ENCODE peak calls at places on chromosomes 2 and 18, in ten cellular contexts. One of them, this sample, is unnamed.

GRCh38 chr2:85501244-85501643 is 37.7 kb upstream of the MAT2A start:
- DNase-seq in body of pancreas: no peak
- DNase-seq in cardiac muscle cell: no peak
- DNase-seq in tibial nerve: no peak
- DNase-seq in GM06990: no peak
- DNase-seq in pancreas: no peak
- DNase-seq in AG04450: no peak
- DNase-seq in HCT116: no peak
- DNase-seq in OCI-LY7: no peak
- DNase-seq in GM12865: peak
- DNase-seq in this sample: no peak

GRCh38 chr2:106638043-106638442 is 150.9 kb downstream of the CD8B2 start:
- DNase-seq in HCT116: no peak
- DNase-seq in pancreas: no peak
- DNase-seq in AG04450: no peak
- DNase-seq in OCI-LY7: peak
- DNase-seq in cardiac muscle cell: peak
- DNase-seq in GM12865: no peak
- DNase-seq in GM06990: no peak
- DNase-seq in tibial nerve: no peak
- DNase-seq in body of pancreas: no peak
- DNase-seq in this sample: no peak

GRCh38 chr18:63775166-63775730 is at the start of gene SERPINB7:
- DNase-seq in pancreas: no peak
- DNase-seq in AG04450: peak
- DNase-seq in HCT116: peak
- DNase-seq in GM12865: no peak
- DNase-seq in GM06990: no peak
- DNase-seq in body of pancreas: no peak
- DNase-seq in cardiac muscle cell: no peak
- DNase-seq in OCI-LY7: no peak
- DNase-seq in tibial nerve: no peak
- DNase-seq in this sample: no peak

GRCh38 chr2:160970052-160970846 is 190.0 kb upstream of the TANK start:
- DNase-seq in OCI-LY7: peak
- DNase-seq in cardiac muscle cell: peak
- DNase-seq in GM06990: no peak
- DNase-seq in tibial nerve: no peak
- DNase-seq in AG04450: peak
- DNase-seq in HCT116: peak
- DNase-seq in GM12865: peak
- DNase-seq in body of pancreas: peak
- DNase-seq in pancreas: no peak
- DNase-seq in this sample: no peak

GRCh38 chr2:205296959-205297358 is 385.3 kb upstream of the NRP2 start:
- DNase-seq in pancreas: no peak
- DNase-seq in HCT116: no peak
- DNase-seq in tibial nerve: no peak
- DNase-seq in OCI-LY7: no peak
- DNase-seq in GM12865: no peak
- DNase-seq in AG04450: no peak
- DNase-seq in body of pancreas: no peak
- DNase-seq in GM06990: no peak
- DNase-seq in cardiac muscle cell: no peak
- DNase-seq in this sample: no peak

GRCh38 chr2:163734911-163735691 is 707 bp downstream of the FIGN start:
- DNase-seq in AG04450: no peak
- DNase-seq in pancreas: no peak
- DNase-seq in tibial nerve: no peak
- DNase-seq in HCT116: no peak
- DNase-seq in GM06990: no peak
- DNase-seq in cardiac muscle cell: peak
- DNase-seq in GM12865: no peak
- DNase-seq in OCI-LY7: no peak
- DNase-seq in body of pancreas: no peak
- DNase-seq in this sample: no peak

GRCh38 chr2:179691235-179691634 is 170.2 kb downstream of the ZNF385B start:
- DNase-seq in HCT116: no peak
- DNase-seq in body of pancreas: no peak
- DNase-seq in GM12865: no peak
- DNase-seq in AG04450: no peak
- DNase-seq in OCI-LY7: no peak
- DNase-seq in cardiac muscle cell: no peak
- DNase-seq in GM06990: no peak
- DNase-seq in pancreas: no peak
- DNase-seq in tibial nerve: no peak
- DNase-seq in this sample: no peak

GRCh38 chr2:210169871-210170441 is 1.3 kb downstream of the KANSL1L start:
- DNase-seq in GM12865: peak
- DNase-seq in pancreas: no peak
- DNase-seq in HCT116: no peak
- DNase-seq in body of pancreas: no peak
- DNase-seq in tibial nerve: no peak
- DNase-seq in cardiac muscle cell: peak
- DNase-seq in AG04450: no peak
- DNase-seq in GM06990: peak
- DNase-seq in OCI-LY7: no peak
- DNase-seq in this sample: no peak

GRCh38 chr2:19838616-19839015 is 63.2 kb downstream of the TTC32 start:
- DNase-seq in AG04450: no peak
- DNase-seq in OCI-LY7: no peak
- DNase-seq in HCT116: no peak
- DNase-seq in GM12865: no peak
- DNase-seq in body of pancreas: no peak
- DNase-seq in cardiac muscle cell: no peak
- DNase-seq in pancreas: no peak
- DNase-seq in tibial nerve: no peak
- DNase-seq in GM06990: no peak
- DNase-seq in this sample: no peak

GRCh38 chr2:236164201-236164982 is 3.8 kb downstream of the GBX2 start:
- DNase-seq in OCI-LY7: no peak
- DNase-seq in cardiac muscle cell: peak
- DNase-seq in GM06990: no peak
- DNase-seq in HCT116: no peak
- DNase-seq in pancreas: peak
- DNase-seq in AG04450: no peak
- DNase-seq in GM12865: no peak
- DNase-seq in tibial nerve: no peak
- DNase-seq in body of pancreas: no peak
- DNase-seq in this sample: no peak

GRCh38 chr18:25076980-25077780 is 274.8 kb downstream of the ZNF521 start:
- DNase-seq in HCT116: no peak
- DNase-seq in pancreas: no peak
- DNase-seq in GM06990: no peak
- DNase-seq in OCI-LY7: no peak
- DNase-seq in GM12865: no peak
- DNase-seq in body of pancreas: no peak
- DNase-seq in cardiac muscle cell: peak
- DNase-seq in AG04450: no peak
- DNase-seq in tibial nerve: no peak
- DNase-seq in this sample: no peak

GRCh38 chr2:239724851-239725550 is 300.1 kb downstream of the NDUFA10 start:
- DNase-seq in cardiac muscle cell: no peak
- DNase-seq in HCT116: no peak
- DNase-seq in OCI-LY7: no peak
- DNase-seq in AG04450: no peak
- DNase-seq in tibial nerve: no peak
- DNase-seq in pancreas: peak
- DNase-seq in GM06990: no peak
- DNase-seq in body of pancreas: no peak
- DNase-seq in GM12865: no peak
- DNase-seq in this sample: no peak
- H3K4me3 ChIP-seq in cardiac muscle cell: no peak
- H3K4me3 ChIP-seq in HCT116: no peak
- H3K4me3 ChIP-seq in OCI-LY7: no peak
- H3K4me3 ChIP-seq in AG04450: no peak
- H3K4me3 ChIP-seq in tibial nerve: no peak
- H3K4me3 ChIP-seq in pancreas: no peak
- H3K4me3 ChIP-seq in GM06990: no peak
- H3K4me3 ChIP-seq in body of pancreas: no peak
- H3K4me3 ChIP-seq in GM12865: no peak
- H3K4me3 ChIP-seq in this sample: no peak

GRCh38 chr2:140154271-140154670 is 1374.1 kb upstream of the NXPH2 start:
- DNase-seq in GM12865: no peak
- DNase-seq in cardiac muscle cell: no peak
- DNase-seq in tibial nerve: no peak
- DNase-seq in HCT116: no peak
- DNase-seq in AG04450: no peak
- DNase-seq in body of pancreas: no peak
- DNase-seq in OCI-LY7: no peak
- DNase-seq in pancreas: peak
- DNase-seq in GM06990: no peak
- DNase-seq in this sample: no peak

GRCh38 chr2:140158259-140158658 is 1378.1 kb upstream of the NXPH2 start:
- DNase-seq in pancreas: no peak
- DNase-seq in tibial nerve: no peak
- DNase-seq in cardiac muscle cell: no peak
- DNase-seq in HCT116: no peak
- DNase-seq in AG04450: no peak
- DNase-seq in GM06990: no peak
- DNase-seq in body of pancreas: no peak
- DNase-seq in GM12865: no peak
- DNase-seq in OCI-LY7: no peak
- DNase-seq in this sample: no peak

GRCh38 chr2:140154711-140155110 is 1374.5 kb upstream of the NXPH2 start:
- DNase-seq in tibial nerve: no peak
- DNase-seq in HCT116: no peak
- DNase-seq in pancreas: no peak
- DNase-seq in body of pancreas: no peak
- DNase-seq in GM06990: no peak
- DNase-seq in AG04450: no peak
- DNase-seq in OCI-LY7: no peak
- DNase-seq in cardiac muscle cell: no peak
- DNase-seq in GM12865: no peak
- DNase-seq in this sample: no peak

GRCh38 chr2:140157816-140158215 is 1377.6 kb upstream of the NXPH2 start:
- DNase-seq in GM12865: no peak
- DNase-seq in GM06990: no peak
- DNase-seq in tibial nerve: no peak
- DNase-seq in cardiac muscle cell: no peak
- DNase-seq in body of pancreas: no peak
- DNase-seq in HCT116: no peak
- DNase-seq in OCI-LY7: no peak
- DNase-seq in pancreas: no peak
- DNase-seq in AG04450: no peak
- DNase-seq in this sample: no peak
- H3K4me3 ChIP-seq in GM12865: no peak
- H3K4me3 ChIP-seq in GM06990: no peak
- H3K4me3 ChIP-seq in tibial nerve: no peak
- H3K4me3 ChIP-seq in cardiac muscle cell: no peak
- H3K4me3 ChIP-seq in body of pancreas: no peak
- H3K4me3 ChIP-seq in HCT116: no peak
- H3K4me3 ChIP-seq in OCI-LY7: no peak
- H3K4me3 ChIP-seq in pancreas: no peak
- H3K4me3 ChIP-seq in AG04450: no peak
- H3K4me3 ChIP-seq in this sample: no peak

GRCh38 chr2:230716588-230716987 is 3.9 kb downstream of the CAB39 start:
- DNase-seq in tibial nerve: no peak
- DNase-seq in pancreas: no peak
- DNase-seq in HCT116: no peak
- DNase-seq in GM06990: no peak
- DNase-seq in body of pancreas: no peak
- DNase-seq in OCI-LY7: no peak
- DNase-seq in AG04450: no peak
- DNase-seq in cardiac muscle cell: no peak
- DNase-seq in GM12865: no peak
- DNase-seq in this sample: no peak
- H3K4me3 ChIP-seq in tibial nerve: no peak
- H3K4me3 ChIP-seq in pancreas: no peak
- H3K4me3 ChIP-seq in HCT116: no peak
- H3K4me3 ChIP-seq in GM06990: no peak
- H3K4me3 ChIP-seq in body of pancreas: no peak
- H3K4me3 ChIP-seq in OCI-LY7: peak
- H3K4me3 ChIP-seq in AG04450: no peak
- H3K4me3 ChIP-seq in cardiac muscle cell: no peak
- H3K4me3 ChIP-seq in GM12865: no peak
- H3K4me3 ChIP-seq in this sample: no peak

GRCh38 chr2:9797681-9798556 is 45.4 kb upstream of the TAF1B start:
- DNase-seq in GM06990: no peak
- DNase-seq in GM12865: no peak
- DNase-seq in pancreas: peak
- DNase-seq in OCI-LY7: no peak
- DNase-seq in cardiac muscle cell: no peak
- DNase-seq in HCT116: no peak
- DNase-seq in body of pancreas: no peak
- DNase-seq in tibial nerve: no peak
- DNase-seq in AG04450: no peak
- DNase-seq in this sample: no peak
- H3K4me3 ChIP-seq in GM06990: no peak
- H3K4me3 ChIP-seq in GM12865: no peak
- H3K4me3 ChIP-seq in pancreas: no peak
- H3K4me3 ChIP-seq in OCI-LY7: no peak
- H3K4me3 ChIP-seq in cardiac muscle cell: no peak
- H3K4me3 ChIP-seq in HCT116: no peak
- H3K4me3 ChIP-seq in body of pancreas: no peak
- H3K4me3 ChIP-seq in tibial nerve: no peak
- H3K4me3 ChIP-seq in AG04450: no peak
- H3K4me3 ChIP-seq in this sample: no peak

This sample was measured in CD8-positive, alpha-beta T cell.